ENCODE peak calls at places on chromosomes 2 and 18, in five cellular contexts. T is caudate nucleus, N is mesendoderm, W is aorta, E is amniotic stem cell. Y is an unnamed sample.

GRCh38 chr2:156065912-156066311 is 266.6 kb downstream of the NR4A2 start:
- DNase-seq in N (peak; percentile 22), W (no peak), E (no peak), T (no peak), Y (no peak)

GRCh38 chr18:70920840-70921374 is 632.1 kb downstream of the SOCS6 start:
- DNase-seq in N (peak; percentile 39), T (no peak), E (no peak), W (no peak), Y (no peak)

GRCh38 chr2:216666461-216667233 is 28.7 kb downstream of the IGFBP5 start:
- DNase-seq in T (peak; percentile 16), W (peak; percentile 69), N (peak; percentile 94), E (peak; percentile 32), Y (peak; percentile 67)

GRCh38 chr2:73780242-73780582 is 309 bp upstream of the DUSP11 start:
- DNase-seq in W (no peak), T (no peak), N (no peak), E (no peak), Y (no peak)

GRCh38 chr2:144402282-144402681 is 117.6 kb downstream of the ZEB2 start:
- DNase-seq in N (peak; percentile 42), T (no peak), W (no peak), E (no peak), Y (no peak)

GRCh38 chr2:16476866-16477265 is 188.8 kb downstream of the CYRIA start:
- DNase-seq in N (no peak), E (no peak), T (no peak), W (no peak), Y (peak; percentile 11)

GRCh38 chr2:181746844-181747243 is 66.5 kb upstream of the NEUROD1 start:
- DNase-seq in T (no peak), W (no peak), E (no peak), N (no peak), Y (no peak)

GRCh38 chr2:137508739-137509384 is 455.4 kb upstream of the HNMT start:
- DNase-seq in W (no peak), E (no peak), T (no peak), N (peak; percentile 34), Y (peak; percentile 2)

GRCh38 chr2:20491739-20492531 is 45.1 kb downstream of the RHOB start:
- DNase-seq in N (no peak), T (no peak), W (no peak), E (no peak), Y (no peak)

Y was measured in mammary epithelial cell.